ENCODE peak calls at places on chromosomes 16 and 17, in six cellular contexts. W is activated naive CD4-positive, alpha-beta T cell treated with anti-CD3 and anti-CD28 coated beads, Interleukin-2, amount 10 ng/mL, durations not matched to agents 7 days and 5 days; X is mammary epithelial cell; E is KBM-7; U is COLO829; J is M059J. N is an unnamed sample.

GRCh38 chr17:876272-876671 is 94.1 kb downstream of the MRM3 start:
- DNase-seq in W (peak), X (no peak), E (peak), U (no peak), J (no peak), N (no peak)

GRCh38 chr17:7654832-7655540 is 4.3 kb downstream of the ATP1B2 start:
- DNase-seq in W (no peak), X (no peak), E (no peak), U (no peak), J (no peak), N (no peak)

GRCh38 chr17:8126306-8127066 is 2.6 kb upstream of the HES7 start:
- DNase-seq in W (peak), X (peak), E (peak), U (no peak), J (peak), N (no peak)

GRCh38 chr16:78005881-78006280 is 16.5 kb upstream of the CLEC3A start:
- DNase-seq in W (peak), X (no peak), E (peak), U (no peak), J (peak), N (no peak)

GRCh38 chr17:61408151-61409041 is 8.8 kb downstream of the TBX2 start:
- DNase-seq in W (no peak), X (no peak), E (no peak), U (no peak), J (no peak), N (no peak)

GRCh38 chr17:915416-916201 is 64.0 kb downstream of the NXN start:
- DNase-seq in W (no peak), X (peak), E (no peak), U (peak), J (peak), N (no peak)

GRCh38 chr16:1917665-1918111 is 527 bp downstream of the HS3ST6 start:
- DNase-seq in W (no peak), X (no peak), E (no peak), U (no peak), J (no peak), N (no peak)

GRCh38 chr17:16484445-16485169 is 7.4 kb downstream of the LRRC75A start:
- DNase-seq in W (no peak), X (no peak), E (no peak), U (no peak), J (no peak), N (no peak)

GRCh38 chr17:29613371-29613837 is 9.3 kb downstream of the CORO6 start:
- DNase-seq in W (peak), X (no peak), E (no peak), U (no peak), J (no peak), N (peak)

GRCh38 chr17:38619937-38620550 is 14.3 kb upstream of the SRCIN1 start:
- DNase-seq in W (no peak), X (no peak), E (no peak), U (no peak), J (no peak), N (no peak)

GRCh38 chr16:10003486-10003885 is 178.7 kb downstream of the GRIN2A start:
- DNase-seq in W (no peak), X (no peak), E (no peak), U (no peak), J (peak), N (no peak)

GRCh38 chr16:88821168-88821850 is 9.6 kb upstream of the APRT start:
- DNase-seq in W (no peak), X (no peak), E (no peak), U (no peak), J (no peak), N (no peak)

GRCh38 chr17:3594976-3595375 is 14.2 kb downstream of the TRPV1 start:
- DNase-seq in W (no peak), X (no peak), E (no peak), U (no peak), J (no peak), N (peak)

GRCh38 chr17:31453896-31454295 is 62.4 kb downstream of the RAB11FIP4 start:
- DNase-seq in W (no peak), X (no peak), E (no peak), U (no peak), J (no peak), N (no peak)

GRCh38 chr16:4966736-4967453 is 8.8 kb downstream of the SEC14L5 start:
- DNase-seq in W (no peak), X (no peak), E (no peak), U (no peak), J (peak), N (no peak)

GRCh38 chr16:14405611-14406537 is 224.2 kb downstream of the PARN start:
- DNase-seq in W (peak), X (no peak), E (no peak), U (no peak), J (no peak), N (peak)

GRCh38 chr16:27020031-27020430 is 46.7 kb upstream of the C16orf82 start:
- DNase-seq in W (no peak), X (no peak), E (no peak), U (no peak), J (no peak), N (no peak)

GRCh38 chr16:31409433-31409832 is 16.3 kb downstream of the ITGAD start:
- DNase-seq in W (no peak), X (peak), E (no peak), U (no peak), J (peak), N (peak)

GRCh38 chr16:1366712-1367299 is 15.1 kb downstream of the GNPTG start:
- DNase-seq in W (no peak), X (no peak), E (no peak), U (no peak), J (no peak), N (no peak)

GRCh38 chr17:78397681-78398101 is 19.2 kb downstream of the PGS1 start:
- DNase-seq in W (no peak), X (peak), E (no peak), U (no peak), J (no peak), N (peak)

GRCh38 chr16:85173981-85174751 is 61.9 kb upstream of the CIBAR2 start:
- DNase-seq in W (no peak), X (peak), E (no peak), U (peak), J (peak), N (peak)

GRCh38 chr17:73952498-73953205 is 250.8 kb upstream of the RPL38 start:
- DNase-seq in W (peak), X (no peak), E (no peak), U (no peak), J (no peak), N (no peak)

GRCh38 chr17:81419333-81419885 is 24.2 kb downstream of the BAHCC1 start:
- DNase-seq in W (no peak), X (peak), E (no peak), U (peak), J (peak), N (peak)

GRCh38 chr16:69709456-69710084 is 16.8 kb downstream of the NQO1 start:
- DNase-seq in W (no peak), X (peak), E (peak), U (peak), J (peak), N (peak)

GRCh38 chr16:64094992-64095579 is 1026.8 kb downstream of the CDH11 start:
- DNase-seq in W (no peak), X (peak), E (no peak), U (no peak), J (no peak), N (peak)

GRCh38 chr17:869067-869466 is 86.9 kb downstream of the MRM3 start:
- DNase-seq in W (no peak), X (no peak), E (no peak), U (no peak), J (peak), N (peak)

GRCh38 chr17:4136373-4136772 is 6.5 kb downstream of the ZZEF1 start:
- DNase-seq in W (no peak), X (peak), E (no peak), U (no peak), J (peak), N (no peak)

GRCh38 chr17:74530751-74531150 is 524 bp downstream of the CD300LB start:
- DNase-seq in W (no peak), X (no peak), E (no peak), U (no peak), J (no peak), N (no peak)

GRCh38 chr16:19583665-19584300 is 28.3 kb downstream of the VPS35L start:
- DNase-seq in W (peak), X (peak), E (peak), U (peak), J (peak), N (peak)

GRCh38 chr17:20085283-20085875 is 76.2 kb downstream of the SPECC1 start:
- DNase-seq in W (no peak), X (no peak), E (no peak), U (no peak), J (peak), N (peak)

GRCh38 chr17:80283116-80283852 is 22.6 kb downstream of the RNF213 start:
- DNase-seq in W (no peak), X (no peak), E (no peak), U (no peak), J (no peak), N (no peak)

GRCh38 chr17:10729334-10730193 is at the start of gene TMEM220:
- DNase-seq in W (peak), X (peak), E (peak), U (no peak), J (peak), N (peak)

N was measured in amniotic epithelial cell.